ENCODE peak calls at places on chromosomes 6 and 20, in six cellular contexts. B, J, A, H, E and R are unnamed samples.

GRCh38 chr20:17621229-17621968 is 51.5 kb downstream of the DSTN start:
- DNase-seq in H (no peak), A (no peak), J (no peak), E (no peak), B (no peak), R (no peak)

GRCh38 chr6:37667050-37667814 is 30.5 kb downstream of the MDGA1 start:
- DNase-seq in E (no peak), B (peak), J (no peak), H (no peak), A (peak), R (no peak)

GRCh38 chr6:55327169-55327568 is at the start of gene GFRAL:
- DNase-seq in E (no peak), A (no peak), H (no peak), B (no peak), J (no peak), R (no peak)

GRCh38 chr6:151376440-151376839 is 14.9 kb downstream of the ZBTB2 start:
- DNase-seq in A (no peak), J (no peak), B (no peak), H (no peak), E (no peak), R (no peak)

GRCh38 chr6:41426438-41426851 is 91.0 kb downstream of the NCR2 start:
- DNase-seq in A (no peak), J (no peak), E (no peak), H (no peak), B (no peak), R (no peak)

GRCh38 chr6:71621918-71622519 is 264.3 kb upstream of the RIMS1 start:
- DNase-seq in B (peak), J (no peak), A (peak), E (peak), H (no peak), R (peak)

GRCh38 chr20:46618316-46619110 is 32.7 kb downstream of the SLC13A3 start:
- DNase-seq in A (no peak), H (no peak), E (peak), B (no peak), J (no peak), R (no peak)

GRCh38 chr6:9409126-9409525 is 973.8 kb upstream of the SLC35B3 start:
- DNase-seq in B (no peak), H (no peak), E (peak), A (no peak), J (no peak), R (no peak)

GRCh38 chr6:35055906-35056305 is 85.2 kb downstream of the TCP11 start:
- DNase-seq in J (no peak), B (no peak), A (no peak), E (peak), H (no peak), R (no peak)

GRCh38 chr20:22379472-22379871 is 204.9 kb downstream of the FOXA2 start:
- DNase-seq in E (no peak), J (no peak), B (no peak), H (no peak), A (no peak), R (peak)

GRCh38 chr6:36622901-36623546 is 28.9 kb downstream of the SRSF3 start:
- DNase-seq in H (no peak), A (no peak), B (no peak), E (no peak), J (no peak), R (no peak)

GRCh38 chr6:33977606-33978438 is 168.1 kb downstream of the GRM4 start:
- DNase-seq in H (no peak), E (no peak), J (no peak), A (no peak), B (no peak), R (no peak)

GRCh38 chr20:13717631-13718044 is 67.1 kb downstream of the ESF1 start:
- DNase-seq in E (no peak), J (no peak), A (no peak), H (no peak), B (no peak), R (peak)

GRCh38 chr20:8073024-8073832 is 53.7 kb upstream of the TMX4 start:
- DNase-seq in H (no peak), E (peak), B (no peak), A (peak), J (no peak), R (peak)

GRCh38 chr6:14762077-14762476 is 483.8 kb upstream of the JARID2 start:
- DNase-seq in B (no peak), J (no peak), E (no peak), H (no peak), A (no peak), R (no peak)

GRCh38 chr6:144266091-144266649 is 19.0 kb upstream of the UTRN start:
- DNase-seq in B (peak), H (no peak), J (no peak), E (no peak), A (peak), R (no peak)

GRCh38 chr6:25660512-25660911 is 8.5 kb downstream of the SCGN start:
- DNase-seq in A (peak), J (no peak), H (no peak), B (peak), E (peak), R (peak)

GRCh38 chr20:35618372-35619131 is 2.9 kb downstream of the SPAG4 start:
- DNase-seq in B (peak), E (peak), J (no peak), A (peak), H (no peak), R (no peak)

GRCh38 chr6:30837870-30838269 is 46.4 kb upstream of the DDR1 start:
- DNase-seq in B (no peak), A (no peak), E (peak), H (no peak), J (no peak), R (peak)

GRCh38 chr20:54044156-54044555 is 26.2 kb downstream of the BCAS1 start:
- DNase-seq in E (no peak), B (no peak), J (no peak), A (peak), H (no peak), R (peak)

GRCh38 chr20:36145877-36146707 is 8.4 kb upstream of the EPB41L1 start:
- DNase-seq in A (no peak), B (no peak), J (no peak), H (no peak), E (peak), R (peak)

GRCh38 chr6:165767228-165767627 is 104.2 kb upstream of the PDE10A start:
- DNase-seq in J (no peak), H (no peak), E (no peak), A (no peak), B (no peak), R (peak)

GRCh38 chr6:52390361-52390727 is 28.4 kb downstream of the PAQR8 start:
- DNase-seq in B (peak), E (no peak), H (peak), A (peak), J (peak), R (peak)

GRCh38 chr6:21270501-21271290 is 322.9 kb upstream of the SOX4 start:
- DNase-seq in H (no peak), A (no peak), J (no peak), E (no peak), B (no peak), R (no peak)

GRCh38 chr6:78525961-78526360 is 341.4 kb upstream of the IRAK1BP1 start:
- DNase-seq in H (no peak), E (no peak), A (no peak), B (no peak), J (no peak), R (no peak)

GRCh38 chr6:128256100-128256499 is 264.3 kb downstream of the PTPRK start:
- DNase-seq in A (no peak), B (no peak), J (no peak), H (no peak), E (no peak), R (no peak)

GRCh38 chr6:110528051-110528929 is 51.9 kb upstream of the SLC22A16 start:
- DNase-seq in E (peak), J (peak), B (peak), H (peak), A (peak), R (peak)

GRCh38 chr6:143501851-143502250 is 9.7 kb downstream of the FUCA2 start:
- DNase-seq in J (no peak), H (no peak), A (no peak), B (no peak), E (peak), R (no peak)

GRCh38 chr20:24694727-24695528 is 225.5 kb downstream of the SYNDIG1 start:
- DNase-seq in J (no peak), E (no peak), H (no peak), A (peak), B (no peak), R (no peak)

GRCh38 chr20:31670371-31671228 is 32.9 kb downstream of the COX4I2 start:
- DNase-seq in H (no peak), A (no peak), B (no peak), E (no peak), J (no peak), R (no peak)

GRCh38 chr6:163398796-163399195 is 15.7 kb upstream of the QKI start:
- DNase-seq in H (no peak), B (no peak), E (no peak), A (no peak), J (no peak), R (peak)

GRCh38 chr6:151763303-151763702 is 44.2 kb upstream of the ESR1 start:
- DNase-seq in A (peak), B (peak), H (no peak), E (peak), J (no peak), R (no peak)

GRCh38 chr6:41963371-41963770 is 21.8 kb upstream of the CCND3 start:
- DNase-seq in E (no peak), A (no peak), B (no peak), J (no peak), H (no peak), R (no peak)

GRCh38 chr20:49584418-49585382 is 16.8 kb upstream of the PTGIS start:
- DNase-seq in B (no peak), A (no peak), H (no peak), J (no peak), E (no peak), R (peak)

GRCh38 chr6:27352850-27353249 is 35.7 kb upstream of the ZNF391 start:
- DNase-seq in J (no peak), H (no peak), B (no peak), A (no peak), E (no peak), R (no peak)

GRCh38 chr6:35024601-35025054 is 116.5 kb downstream of the TCP11 start:
- DNase-seq in H (no peak), E (peak), B (peak), A (peak), J (no peak), R (peak)

GRCh38 chr6:169623975-169624374 is 77.9 kb downstream of the WDR27 start:
- DNase-seq in B (no peak), E (no peak), J (no peak), H (no peak), A (no peak), R (no peak)

GRCh38 chr6:127120109-127120786 is 1.8 kb downstream of the RSPO3 start:
- DNase-seq in B (no peak), A (peak), H (no peak), E (peak), J (no peak), R (no peak)